ENCODE peak calls at places on chromosomes 5 and 9, in four cellular contexts. W, F, U and D are unnamed samples.

GRCh38 chr9:4855861-4856260 is 63.1 kb downstream of the RCL1 start:
- DNase-seq in F (peak; percentile 85), W (peak; percentile 21), U (peak; percentile 71), D (no peak)

GRCh38 chr5:36688722-36689121 is 82.3 kb downstream of the SLC1A3 start:
- DNase-seq in F (peak; percentile 14), W (no peak), U (no peak), D (peak; percentile 84)

GRCh38 chr9:75239176-75239575 is 150.9 kb downstream of the OSTF1 start:
- DNase-seq in W (peak; percentile 56), F (peak; percentile 32), U (no peak), D (peak; percentile 55)

GRCh38 chr5:135669416-135669815 is 90.6 kb upstream of the CXCL14 start:
- DNase-seq in W (no peak), U (no peak), F (no peak), D (no peak)

GRCh38 chr9:33331411-33331891 is 41.1 kb downstream of the NFX1 start:
- DNase-seq in W (peak; percentile 31), U (no peak), F (peak; percentile 57), D (no peak)

GRCh38 chr5:179378441-179379271 is 33.4 kb upstream of the ADAMTS2 start:
- DNase-seq in W (peak; percentile 84), U (no peak), F (peak; percentile 77), D (no peak)

GRCh38 chr5:179606910-179607448 is 16.5 kb downstream of the HNRNPH1 start:
- DNase-seq in U (no peak), W (no peak), F (no peak), D (peak; percentile 5)

GRCh38 chr9:118170032-118170955 is 466.1 kb downstream of the TLR4 start:
- DNase-seq in W (peak; percentile 25), F (peak; percentile 11), U (peak; percentile 75), D (peak; percentile 35)

GRCh38 chr9:91092214-91092613 is 269.5 kb downstream of the AUH start:
- DNase-seq in W (no peak), U (no peak), F (no peak), D (no peak)

GRCh38 chr9:137114613-137115393 is at the start of gene DPP7:
- DNase-seq in W (peak; percentile 56), U (peak; percentile 89), F (peak; percentile 51), D (peak; percentile 69)

GRCh38 chr9:108272350-108272899 is 583.4 kb downstream of the ACTL7B start:
- DNase-seq in U (peak; percentile 46), W (peak; percentile 78), F (peak; percentile 72), D (peak; percentile 53)

GRCh38 chr9:76459691-76460635 is 981 bp downstream of the GCNT1 start:
- DNase-seq in F (peak; percentile 72), U (peak; percentile 54), W (peak; percentile 57), D (peak; percentile 54)

GRCh38 chr9:136856541-136857141 is 4.5 kb downstream of the MAMDC4 start:
- DNase-seq in W (no peak), U (peak; percentile 35), F (no peak), D (no peak)

GRCh38 chr5:119949426-119949999 is 320.2 kb downstream of the FAM170A start:
- DNase-seq in F (no peak), W (no peak), U (no peak), D (no peak)

GRCh38 chr5:94901071-94901979 is 282.9 kb downstream of the SLF1 start:
- DNase-seq in U (no peak), W (peak; percentile 46), F (peak; percentile 67), D (no peak)

DNA sequence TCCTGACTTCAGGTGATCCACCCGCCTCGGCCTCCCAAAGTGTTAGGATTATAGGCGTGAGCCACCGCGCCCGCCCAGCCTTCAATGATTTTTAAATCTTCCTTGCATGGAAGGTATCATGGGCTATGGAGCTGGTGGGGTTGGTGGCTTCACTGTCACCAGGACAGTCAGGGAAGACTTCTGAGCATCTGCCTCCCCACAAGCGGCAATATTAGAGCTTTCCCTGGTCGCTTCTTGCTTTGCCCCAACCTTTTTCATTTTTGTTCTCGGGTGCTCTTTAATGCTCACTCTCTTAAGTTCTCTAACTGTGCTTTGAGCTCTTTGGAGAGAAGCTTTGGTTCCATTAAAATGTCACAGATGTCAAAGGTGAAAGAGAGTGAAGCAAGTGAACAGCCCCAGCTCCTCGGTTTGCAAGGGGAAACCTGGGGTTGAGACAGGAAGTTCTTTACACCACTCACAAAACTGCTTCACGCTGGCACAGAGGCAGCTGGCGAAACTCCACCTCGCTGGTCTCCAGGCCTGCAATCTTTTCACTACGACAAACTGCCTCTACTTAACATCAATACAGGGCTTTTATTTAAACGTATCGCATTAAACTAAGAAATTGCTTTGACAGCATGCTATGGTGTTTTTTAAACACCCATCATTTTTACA is 142.5 kb upstream of the RETREG1 start:
- DNase-seq in W (no peak), F (no peak), U (no peak), D (peak; percentile 60)
- TF ChIP-seq CTCF in W (no peak), F (no peak), U (no peak), D (no peak)

GRCh38 chr5:77491783-77492652 is at the start of gene WDR41:
- DNase-seq in U (peak; percentile 89), F (peak; percentile 96), W (peak; percentile 97), D (peak; percentile 97)

GRCh38 chr5:77483662-77484061 is 8.5 kb downstream of the WDR41 start:
- DNase-seq in F (no peak), U (no peak), W (no peak), D (peak; percentile 37)

DNA sequence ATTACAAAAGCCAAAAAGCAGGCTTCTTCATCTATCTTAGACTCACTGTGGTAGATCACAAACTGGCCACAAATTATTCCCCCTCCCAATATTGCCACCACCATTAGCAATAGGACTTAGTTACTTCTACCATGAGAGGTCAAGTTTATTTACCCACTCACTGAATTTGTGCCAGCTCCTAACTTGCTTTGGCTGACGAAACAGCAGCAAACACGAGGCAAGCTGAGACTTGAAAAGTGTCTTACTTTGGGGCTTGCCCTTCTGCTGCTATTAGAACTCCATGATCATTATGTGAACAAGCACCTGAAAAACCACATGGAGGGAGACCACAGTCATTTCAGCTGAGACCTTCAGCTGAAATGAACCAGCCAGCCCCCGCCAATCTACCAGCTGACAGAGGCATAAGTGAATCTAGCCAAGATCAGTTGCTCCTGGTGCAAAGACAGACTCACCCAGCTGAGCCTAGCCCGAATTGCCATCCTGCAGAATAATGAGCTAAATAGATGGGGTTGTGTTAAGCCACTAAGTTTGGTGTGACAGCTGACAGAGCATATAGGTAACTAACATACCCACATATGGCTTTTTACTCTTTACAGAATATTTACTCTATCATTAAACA is 5.7 kb downstream of the WDR41 start:
- DNase-seq in F (no peak), W (no peak), U (no peak), D (no peak)
- H3K4me3 ChIP-seq in F (no peak overlapping the region), W (no peak overlapping the region), U (no peak overlapping the region), D (no peak overlapping the region)

GRCh38 chr5:111159845-111160244 is 64.3 kb upstream of the CAMK4 start:
- DNase-seq in F (no peak), U (no peak), W (no peak), D (no peak)
- TF ChIP-seq CTCF in F (no peak), U (no peak), W (no peak), D (no peak)

DNA sequence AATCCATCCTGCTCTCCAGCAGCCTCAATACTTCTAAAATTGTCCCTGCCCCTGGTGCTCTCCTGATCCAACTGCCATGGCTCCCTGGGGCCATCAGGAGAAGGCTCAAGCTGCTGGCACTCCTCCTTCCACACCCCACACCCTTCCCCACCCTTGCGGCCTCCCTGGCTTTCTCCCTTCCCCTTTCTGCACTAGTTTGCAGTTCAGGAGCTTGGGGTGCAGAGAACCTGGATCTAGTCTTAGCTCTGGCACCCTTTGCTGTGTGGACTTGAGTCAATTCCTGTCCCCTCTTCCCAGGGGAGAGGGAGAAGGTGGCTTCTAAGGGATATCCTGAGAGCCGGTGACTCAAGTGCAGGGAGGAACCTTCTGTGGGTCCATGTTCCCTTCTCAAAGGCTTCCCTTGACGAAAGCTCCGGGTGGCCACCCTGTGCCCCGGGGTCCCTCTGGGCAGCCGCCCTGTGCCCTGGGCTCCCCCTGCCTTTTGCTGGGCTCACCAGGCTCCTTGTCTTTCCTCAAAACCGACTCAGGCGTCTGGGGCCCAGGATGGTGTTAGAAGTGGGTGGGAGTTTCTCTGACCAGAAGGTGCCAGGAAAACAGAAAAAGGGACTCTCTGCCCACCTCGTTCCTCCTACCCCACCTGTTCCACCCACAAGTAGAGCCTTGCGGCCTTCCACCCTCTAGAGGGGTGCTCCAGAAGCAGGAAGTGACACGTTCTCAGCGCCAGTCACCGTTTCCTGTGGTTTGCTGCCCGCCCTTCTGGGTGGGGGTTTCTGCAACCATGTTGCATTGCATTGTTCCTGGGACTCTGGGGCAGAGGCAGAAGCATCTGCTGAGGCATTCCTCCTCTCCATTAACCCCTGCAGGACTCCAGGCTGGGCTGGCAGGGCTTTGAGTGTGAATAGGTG is 15.0 kb downstream of the GLIPR2 start:
- DNase-seq in W (peak; percentile 74), F (peak; percentile 67), U (no peak), D (peak; percentile 93)
- H3K4me3 ChIP-seq in W (no peak overlapping the region), F (no peak overlapping the region), U (no peak overlapping the region), D (peak overlapping the region; percentile 48)

GRCh38 chr5:148829248-148829594 is 2.8 kb downstream of the ADRB2 start:
- DNase-seq in W (no peak), F (no peak), U (no peak), D (no peak)

GRCh38 chr5:148828461-148829247 is 2.2 kb downstream of the ADRB2 start:
- DNase-seq in W (no peak), F (no peak), U (no peak), D (peak; percentile 43)

GRCh38 chr5:148829734-148830133 is 3.3 kb downstream of the ADRB2 start:
- DNase-seq in W (no peak), U (no peak), F (no peak), D (no peak)

GRCh38 chr5:148827723-148828122 is 1.3 kb downstream of the ADRB2 start:
- DNase-seq in F (no peak), U (no peak), W (no peak), D (peak; percentile 35)

DNA sequence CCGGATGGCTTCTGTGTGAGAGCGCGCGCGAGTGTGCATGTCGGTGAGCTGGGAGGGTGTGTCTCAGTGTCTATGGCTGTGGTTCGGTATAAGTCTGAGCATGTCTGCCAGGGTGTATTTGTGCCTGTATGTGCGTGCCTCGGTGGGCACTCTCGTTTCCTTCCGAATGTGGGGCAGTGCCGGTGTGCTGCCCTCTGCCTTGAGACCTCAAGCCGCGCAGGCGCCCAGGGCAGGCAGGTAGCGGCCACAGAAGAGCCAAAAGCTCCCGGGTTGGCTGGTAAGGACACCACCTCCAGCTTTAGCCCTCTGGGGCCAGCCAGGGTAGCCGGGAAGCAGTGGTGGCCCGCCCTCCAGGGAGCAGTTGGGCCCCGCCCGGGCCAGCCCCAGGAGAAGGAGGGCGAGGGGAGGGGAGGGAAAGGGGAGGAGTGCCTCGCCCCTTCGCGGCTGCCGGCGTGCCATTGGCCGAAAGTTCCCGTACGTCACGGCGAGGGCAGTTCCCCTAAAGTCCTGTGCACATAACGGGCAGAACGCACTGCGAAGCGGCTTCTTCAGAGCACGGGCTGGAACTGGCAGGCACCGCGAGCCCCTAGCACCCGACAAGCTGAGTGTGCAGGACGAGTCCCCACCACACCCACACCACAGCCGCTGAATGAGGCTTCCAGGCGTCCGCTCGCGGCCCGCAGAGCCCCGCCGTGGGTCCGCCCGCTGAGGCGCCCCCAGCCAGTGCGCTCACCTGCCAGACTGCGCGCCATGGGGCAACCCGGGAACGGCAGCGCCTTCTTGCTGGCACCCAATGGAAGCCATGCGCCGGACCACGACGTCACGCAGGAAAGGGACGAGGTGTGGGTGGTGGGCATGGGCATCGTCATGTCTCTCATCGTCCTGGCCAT is at the start of gene ADRB2:
- DNase-seq in U (peak; percentile 91), F (peak; percentile 83), W (peak; percentile 87), D (peak; percentile 97)
- TF ChIP-seq CTCF in U (no peak), F (no peak), W (no peak), D (no peak)

GRCh38 chr9:8745347-8745746 is 945.8 kb upstream of the DMAC1 start:
- DNase-seq in W (no peak), U (no peak), F (no peak), D (no peak)
- H3K4me3 ChIP-seq in W (no peak overlapping the region), U (no peak overlapping the region), F (no peak overlapping the region), D (no peak overlapping the region)

GRCh38 chr5:143008809-143009521 is 238.8 kb downstream of the ARHGAP26 start:
- DNase-seq in F (peak; percentile 82), U (no peak), W (peak; percentile 74), D (peak; percentile 46)
- TF ChIP-seq CTCF in F (peak; percentile 6), U (no peak), W (peak; percentile 21), D (no peak)